ENCODE peak calls at places on chromosomes 13 and 19, in nine cellular contexts. One of them, this sample, is unnamed.

GRCh38 chr19:13487985-13488384 is 18.3 kb downstream of the CACNA1A start:
- DNase-seq in T-cell: no peak
- DNase-seq in ovary: no peak
- DNase-seq in M059J: no peak
- DNase-seq in suprapubic skin: no peak
- DNase-seq in MV-4-11: no peak
- DNase-seq in SK-MEL-5: no peak
- DNase-seq in ELR: no peak
- DNase-seq in cardiac fibroblast: no peak
- DNase-seq in this sample: no peak

GRCh38 chr13:48230541-48230940 is 2.5 kb upstream of the ITM2B start:
- DNase-seq in T-cell: no peak
- DNase-seq in ovary: no peak
- DNase-seq in M059J: no peak
- DNase-seq in suprapubic skin: no peak
- DNase-seq in MV-4-11: no peak
- DNase-seq in SK-MEL-5: peak; percentile 55
- DNase-seq in ELR: no peak
- DNase-seq in cardiac fibroblast: no peak
- DNase-seq in this sample: no peak

GRCh38 chr13:110942248-110942981 is 27.5 kb upstream of the ANKRD10 start:
- DNase-seq in T-cell: no peak
- DNase-seq in ovary: no peak
- DNase-seq in M059J: peak; percentile 63
- DNase-seq in suprapubic skin: no peak
- DNase-seq in MV-4-11: no peak
- DNase-seq in SK-MEL-5: peak; percentile 39
- DNase-seq in ELR: peak; percentile 59
- DNase-seq in cardiac fibroblast: no peak
- DNase-seq in this sample: no peak

GRCh38 chr13:85377783-85378182 is 421.4 kb downstream of the SLITRK6 start:
- DNase-seq in T-cell: no peak
- DNase-seq in ovary: no peak
- DNase-seq in M059J: no peak
- DNase-seq in suprapubic skin: no peak
- DNase-seq in MV-4-11: no peak
- DNase-seq in SK-MEL-5: no peak
- DNase-seq in ELR: no peak
- DNase-seq in cardiac fibroblast: no peak
- DNase-seq in this sample: no peak

GRCh38 chr13:102598061-102598460 is 1.3 kb downstream of the TPP2 start:
- DNase-seq in T-cell: no peak
- DNase-seq in ovary: no peak
- DNase-seq in M059J: peak; percentile 3
- DNase-seq in suprapubic skin: no peak
- DNase-seq in MV-4-11: no peak
- DNase-seq in SK-MEL-5: no peak
- DNase-seq in ELR: peak; percentile 51
- DNase-seq in cardiac fibroblast: no peak
- DNase-seq in this sample: no peak

GRCh38 chr13:77014906-77015685 is 11.9 kb downstream of the FBXL3 start:
- DNase-seq in T-cell: no peak
- DNase-seq in ovary: no peak
- DNase-seq in M059J: no peak
- DNase-seq in suprapubic skin: no peak
- DNase-seq in MV-4-11: no peak
- DNase-seq in SK-MEL-5: no peak
- DNase-seq in ELR: no peak
- DNase-seq in cardiac fibroblast: no peak
- DNase-seq in this sample: no peak

GRCh38 chr19:47471733-47472457 is at the start of gene SLC8A2:
- DNase-seq in T-cell: peak; percentile 63
- DNase-seq in ovary: peak; percentile 69
- DNase-seq in M059J: peak; percentile 51
- DNase-seq in suprapubic skin: no peak
- DNase-seq in MV-4-11: peak; percentile 76
- DNase-seq in SK-MEL-5: peak; percentile 58
- DNase-seq in ELR: peak; percentile 64
- DNase-seq in cardiac fibroblast: peak; percentile 85
- DNase-seq in this sample: peak; percentile 75

GRCh38 chr13:98222081-98222554 is 45.0 kb upstream of the RNF113B start:
- DNase-seq in T-cell: no peak
- DNase-seq in ovary: no peak
- DNase-seq in M059J: peak; percentile 74
- DNase-seq in suprapubic skin: no peak
- DNase-seq in MV-4-11: no peak
- DNase-seq in SK-MEL-5: no peak
- DNase-seq in ELR: peak; percentile 43
- DNase-seq in cardiac fibroblast: peak; percentile 43
- DNase-seq in this sample: no peak

GRCh38 chr13:104318121-104318520 is 1251.9 kb upstream of the SLC10A2 start:
- DNase-seq in T-cell: no peak
- DNase-seq in ovary: no peak
- DNase-seq in M059J: peak; percentile 44
- DNase-seq in suprapubic skin: no peak
- DNase-seq in MV-4-11: no peak
- DNase-seq in SK-MEL-5: peak; percentile 54
- DNase-seq in ELR: peak; percentile 37
- DNase-seq in cardiac fibroblast: peak; percentile 58
- DNase-seq in this sample: no peak

GRCh38 chr19:58117841-58118575 is 20.0 kb upstream of the ZSCAN18 start:
- DNase-seq in T-cell: no peak
- DNase-seq in ovary: no peak
- DNase-seq in M059J: no peak
- DNase-seq in suprapubic skin: no peak
- DNase-seq in MV-4-11: no peak
- DNase-seq in SK-MEL-5: no peak
- DNase-seq in ELR: no peak
- DNase-seq in cardiac fibroblast: no peak
- DNase-seq in this sample: no peak

GRCh38 chr13:36214163-36214921 is at the start of gene SOHLH2:
- DNase-seq in T-cell: no peak
- DNase-seq in ovary: no peak
- DNase-seq in M059J: no peak
- DNase-seq in suprapubic skin: no peak
- DNase-seq in MV-4-11: no peak
- DNase-seq in SK-MEL-5: no peak
- DNase-seq in ELR: no peak
- DNase-seq in cardiac fibroblast: no peak
- DNase-seq in this sample: no peak

GRCh38 chr13:110799246-110800236 is 86.0 kb downstream of the ING1 start:
- DNase-seq in T-cell: no peak
- DNase-seq in ovary: peak; percentile 80
- DNase-seq in M059J: no peak
- DNase-seq in suprapubic skin: peak; percentile 75
- DNase-seq in MV-4-11: peak; percentile 45
- DNase-seq in SK-MEL-5: peak; percentile 82
- DNase-seq in ELR: peak; percentile 33
- DNase-seq in cardiac fibroblast: peak; percentile 97
- DNase-seq in this sample: no peak

GRCh38 chr19:1472227-1473055 is 6.6 kb downstream of the C19orf25 start:
- DNase-seq in T-cell: no peak
- DNase-seq in ovary: no peak
- DNase-seq in M059J: no peak
- DNase-seq in suprapubic skin: no peak
- DNase-seq in MV-4-11: no peak
- DNase-seq in SK-MEL-5: no peak
- DNase-seq in ELR: no peak
- DNase-seq in cardiac fibroblast: no peak
- DNase-seq in this sample: no peak

GRCh38 chr13:106755542-106755941 is 187.6 kb upstream of the ARGLU1 start:
- DNase-seq in T-cell: no peak
- DNase-seq in ovary: no peak
- DNase-seq in M059J: no peak
- DNase-seq in suprapubic skin: no peak
- DNase-seq in MV-4-11: no peak
- DNase-seq in SK-MEL-5: no peak
- DNase-seq in ELR: no peak
- DNase-seq in cardiac fibroblast: no peak
- DNase-seq in this sample: no peak

GRCh38 chr19:7257148-7258041 is 36.8 kb downstream of the INSR start:
- DNase-seq in T-cell: no peak
- DNase-seq in ovary: peak; percentile 77
- DNase-seq in M059J: peak; percentile 11
- DNase-seq in suprapubic skin: peak; percentile 81
- DNase-seq in MV-4-11: no peak
- DNase-seq in SK-MEL-5: peak; percentile 9
- DNase-seq in ELR: peak; percentile 28
- DNase-seq in cardiac fibroblast: peak; percentile 77
- DNase-seq in this sample: no peak

GRCh38 chr19:29491491-29491890 is 34.3 kb upstream of the VSTM2B start:
- DNase-seq in T-cell: no peak
- DNase-seq in ovary: no peak
- DNase-seq in M059J: no peak
- DNase-seq in suprapubic skin: no peak
- DNase-seq in MV-4-11: no peak
- DNase-seq in SK-MEL-5: no peak
- DNase-seq in ELR: no peak
- DNase-seq in cardiac fibroblast: no peak
- DNase-seq in this sample: no peak

GRCh38 chr13:23901365-23901764 is 4.1 kb upstream of the C1QTNF9B start:
- DNase-seq in T-cell: no peak
- DNase-seq in ovary: no peak
- DNase-seq in M059J: no peak
- DNase-seq in suprapubic skin: no peak
- DNase-seq in MV-4-11: no peak
- DNase-seq in SK-MEL-5: no peak
- DNase-seq in ELR: peak; percentile 86
- DNase-seq in cardiac fibroblast: no peak
- DNase-seq in this sample: no peak

GRCh38 chr19:12052057-12052570 is 647 bp downstream of the ZNF878 start:
- DNase-seq in T-cell: no peak
- DNase-seq in ovary: no peak
- DNase-seq in M059J: peak; percentile 56
- DNase-seq in suprapubic skin: no peak
- DNase-seq in MV-4-11: no peak
- DNase-seq in SK-MEL-5: no peak
- DNase-seq in ELR: peak; percentile 57
- DNase-seq in cardiac fibroblast: peak; percentile 7
- DNase-seq in this sample: no peak

GRCh38 chr13:110698689-110699088 is 7.2 kb downstream of the CARS2 start:
- DNase-seq in T-cell: no peak
- DNase-seq in ovary: no peak
- DNase-seq in M059J: no peak
- DNase-seq in suprapubic skin: peak; percentile 14
- DNase-seq in MV-4-11: no peak
- DNase-seq in SK-MEL-5: no peak
- DNase-seq in ELR: no peak
- DNase-seq in cardiac fibroblast: no peak
- DNase-seq in this sample: no peak

GRCh38 chr13:31192306-31192705 is 7.5 kb upstream of the B3GLCT start:
- DNase-seq in T-cell: no peak
- DNase-seq in ovary: no peak
- DNase-seq in M059J: no peak
- DNase-seq in suprapubic skin: no peak
- DNase-seq in MV-4-11: no peak
- DNase-seq in SK-MEL-5: no peak
- DNase-seq in ELR: no peak
- DNase-seq in cardiac fibroblast: no peak
- DNase-seq in this sample: no peak

GRCh38 chr19:34145741-34146202 is 26.5 kb upstream of the LSM14A start:
- DNase-seq in T-cell: peak; percentile 52
- DNase-seq in ovary: peak; percentile 48
- DNase-seq in M059J: peak; percentile 58
- DNase-seq in suprapubic skin: no peak
- DNase-seq in MV-4-11: peak; percentile 64
- DNase-seq in SK-MEL-5: peak; percentile 72
- DNase-seq in ELR: peak; percentile 63
- DNase-seq in cardiac fibroblast: peak; percentile 67
- DNase-seq in this sample: peak; percentile 44

GRCh38 chr13:53276265-53276664 is 247.7 kb downstream of the OLFM4 start:
- DNase-seq in T-cell: no peak
- DNase-seq in ovary: no peak
- DNase-seq in M059J: no peak
- DNase-seq in suprapubic skin: no peak
- DNase-seq in MV-4-11: no peak
- DNase-seq in SK-MEL-5: no peak
- DNase-seq in ELR: no peak
- DNase-seq in cardiac fibroblast: no peak
- DNase-seq in this sample: no peak

GRCh38 chr13:52419080-52419479 is 13.1 kb upstream of the THSD1 start:
- DNase-seq in T-cell: no peak
- DNase-seq in ovary: no peak
- DNase-seq in M059J: no peak
- DNase-seq in suprapubic skin: no peak
- DNase-seq in MV-4-11: no peak
- DNase-seq in SK-MEL-5: no peak
- DNase-seq in ELR: no peak
- DNase-seq in cardiac fibroblast: no peak
- DNase-seq in this sample: no peak

GRCh38 chr19:44757735-44758505 is 9.4 kb downstream of the BCL3 start:
- DNase-seq in T-cell: no peak
- DNase-seq in ovary: peak; percentile 86
- DNase-seq in M059J: no peak
- DNase-seq in suprapubic skin: no peak
- DNase-seq in MV-4-11: no peak
- DNase-seq in SK-MEL-5: no peak
- DNase-seq in ELR: peak; percentile 51
- DNase-seq in cardiac fibroblast: peak; percentile 76
- DNase-seq in this sample: no peak